ENCODE peak calls at places on chromosomes 4 and X, in seven cellular contexts. D is CD8-positive, alpha-beta memory T cell; F is astrocyte; H is CD4-positive, alpha-beta T cell; B is pancreas; U is fibroblast of mammary gland; R is COR-L47. G is an unnamed sample.

GRCh38 chrX:71143508-71143907 is 1.1 kb upstream of the NLGN3 start:
- DNase-seq in D (no peak), F (no peak), H (no peak), B (peak), U (peak), R (no peak), G (no peak)

GRCh38 chrX:153736071-153736820 is 11.6 kb downstream of the ABCD1 start:
- DNase-seq in D (no peak), F (no peak), H (no peak), B (no peak), U (no peak), R (no peak), G (no peak)

GRCh38 chrX:19579485-19579884 is 64.2 kb upstream of the MAP3K15 start:
- DNase-seq in D (no peak), F (peak), H (no peak), B (no peak), U (peak), R (no peak), G (no peak)

GRCh38 chrX:49060914-49061313 is 2.1 kb downstream of the CCDC120 start:
- DNase-seq in D (no peak), F (no peak), H (no peak), B (no peak), U (no peak), R (no peak), G (no peak)

GRCh38 chr4:129240816-129241215 is 144.9 kb downstream of the C4orf33 start:
- DNase-seq in D (no peak), F (peak), H (no peak), B (peak), U (peak), R (no peak), G (no peak)

GRCh38 chr4:153227501-153227900 is 23.3 kb downstream of the TRIM2 start:
- DNase-seq in D (no peak), F (no peak), H (no peak), B (no peak), U (no peak), R (no peak), G (no peak)

GRCh38 chr4:77773101-77773500 is 46.1 kb downstream of the CNOT6L start:
- DNase-seq in D (no peak), F (no peak), H (no peak), B (no peak), U (peak), R (no peak), G (no peak)

GRCh38 chr4:126583509-126583908 is 1049.2 kb upstream of the INTU start:
- DNase-seq in D (no peak), F (no peak), H (no peak), B (no peak), U (peak), R (no peak), G (no peak)

GRCh38 chr4:160592258-160592657 is 1489.4 kb downstream of the RAPGEF2 start:
- DNase-seq in D (no peak), F (no peak), H (no peak), B (no peak), U (no peak), R (no peak), G (no peak)

GRCh38 chr4:103375278-103375677 is 177.1 kb upstream of the CENPE start:
- DNase-seq in D (no peak), F (peak), H (no peak), B (no peak), U (peak), R (no peak), G (no peak)

GRCh38 chr4:15144249-15144966 is 142.1 kb downstream of the CPEB2 start:
- DNase-seq in D (no peak), F (no peak), H (no peak), B (no peak), U (no peak), R (no peak), G (no peak)

GRCh38 chr4:23920716-23921446 is 31.0 kb upstream of the PPARGC1A start:
- DNase-seq in D (no peak), F (no peak), H (no peak), B (no peak), U (no peak), R (no peak), G (no peak)

GRCh38 chr4:139403457-139403856 is 50.5 kb upstream of the RAB33B start:
- DNase-seq in D (no peak), F (no peak), H (no peak), B (no peak), U (no peak), R (no peak), G (no peak)

GRCh38 chrX:12956704-12957541 is 18.0 kb upstream of the TMSB4X start:
- DNase-seq in D (peak), F (peak), H (peak), B (no peak), U (no peak), R (no peak), G (no peak)

GRCh38 chrX:39689374-39690104 is 408.2 kb downstream of the BCOR start:
- DNase-seq in D (no peak), F (no peak), H (no peak), B (no peak), U (no peak), R (no peak), G (no peak)

GRCh38 chrX:11100281-11101035 is 10.7 kb upstream of the HCCS start:
- DNase-seq in D (no peak), F (peak), H (no peak), B (no peak), U (peak), R (peak), G (no peak)

GRCh38 chr4:165131247-165131832 is 18.7 kb upstream of the TMEM192 start:
- DNase-seq in D (peak), F (no peak), H (peak), B (peak), U (peak), R (peak), G (peak)

GRCh38 chr4:29336851-29337250 is 1383.3 kb upstream of the PCDH7 start:
- DNase-seq in D (no peak), F (no peak), H (no peak), B (no peak), U (no peak), R (no peak), G (no peak)

GRCh38 chr4:15778191-15778741 is at the start of gene CD38:
- DNase-seq in D (no peak), F (no peak), H (no peak), B (no peak), U (no peak), R (no peak), G (no peak)

GRCh38 chr4:7973545-7973981 is 33.9 kb upstream of the AFAP1 start:
- DNase-seq in D (no peak), F (peak), H (no peak), B (no peak), U (peak), R (no peak), G (no peak)

GRCh38 chr4:1463088-1463926 is 57.1 kb upstream of the NKX1-1 start:
- DNase-seq in D (no peak), F (no peak), H (no peak), B (no peak), U (peak), R (no peak), G (no peak)